ENCODE peak calls at places on chromosomes 4 and X, in six cellular contexts. Z is CD8-positive, alpha-beta T cell; K is astrocyte of the spinal cord; R is AG09309; M is NB4; U is coronary artery. Y is an unnamed sample.

GRCh38 chr4:182776376-182777058 is 140.7 kb downstream of the DCTD start:
- DNase-seq in K (peak; percentile 67), U (no peak), M (no peak), R (no peak), Z (no peak), Y (no peak)

GRCh38 chr4:187478292-187479205 is 517.0 kb upstream of the ZFP42 start:
- DNase-seq in U (peak; percentile 80), Z (no peak), R (peak; percentile 75), K (peak; percentile 95), M (no peak), Y (no peak)

GRCh38 chrX:54230440-54231148 is 47.5 kb upstream of the FAM120C start:
- DNase-seq in U (no peak), M (no peak), R (no peak), Z (no peak), K (no peak), Y (no peak)

GRCh38 chrX:48711162-48711928 is 14.8 kb downstream of the SUV39H1 start:
- DNase-seq in M (no peak), R (no peak), K (no peak), U (no peak), Z (no peak), Y (no peak)

GRCh38 chrX:21132686-21133393 is 241.4 kb upstream of the CNKSR2 start:
- DNase-seq in K (no peak), U (no peak), M (no peak), Z (no peak), R (no peak), Y (no peak)

GRCh38 chrX:68196939-68197791 is 236.1 kb downstream of the OPHN1 start:
- DNase-seq in Z (peak; percentile 10), R (no peak), M (peak; percentile 45), K (peak; percentile 54), U (no peak), Y (peak; percentile 8)

GRCh38 chrX:120751683-120752082 is 121.8 kb upstream of the C1GALT1C1 start:
- DNase-seq in K (no peak), Z (no peak), M (no peak), R (no peak), U (no peak), Y (no peak)

GRCh38 chr4:143335979-143336827 is 473 bp upstream of the GAB1 start:
- DNase-seq in Z (no peak), U (peak; percentile 93), K (peak; percentile 94), R (no peak), M (peak; percentile 53), Y (no peak)

GRCh38 chr4:101355767-101356702 is 8.7 kb upstream of the PPP3CA start:
- DNase-seq in M (peak; percentile 30), R (peak; percentile 46), K (peak; percentile 84), Z (no peak), U (no peak), Y (no peak)

GRCh38 chr4:85126991-85127591 is 160.6 kb upstream of the WDFY3 start:
- DNase-seq in U (no peak), R (no peak), K (no peak), M (no peak), Z (no peak), Y (no peak)

GRCh38 chr4:168551945-168552695 is 55.3 kb downstream of the PALLD start:
- DNase-seq in Z (no peak), R (no peak), M (peak; percentile 32), U (no peak), K (no peak), Y (no peak)

GRCh38 chr4:168757500-168757899 is 252.6 kb downstream of the CBR4 start:
- DNase-seq in M (no peak), U (no peak), K (no peak), Z (no peak), R (no peak), Y (no peak)

GRCh38 chr4:183201331-183201730 is 102.3 kb downstream of the WWC2 start:
- DNase-seq in U (no peak), M (no peak), R (peak; percentile 2), K (peak; percentile 51), Z (no peak), Y (no peak)

GRCh38 chr4:121898150-121898549 is 27.9 kb upstream of the BBS7 start:
- DNase-seq in R (no peak), M (peak; percentile 32), U (no peak), K (no peak), Z (peak; percentile 14), Y (no peak)

GRCh38 chrX:72366746-72367145 is 61.0 kb upstream of the CITED1 start:
- DNase-seq in R (no peak), M (no peak), U (no peak), K (no peak), Z (no peak), Y (no peak)

GRCh38 chr4:2937146-2937857 is 25.9 kb downstream of the NOP14 start:
- DNase-seq in U (peak; percentile 69), K (peak; percentile 26), M (peak; percentile 45), Z (no peak), R (no peak), Y (no peak)

GRCh38 chr4:10083331-10083769 is 33.2 kb downstream of the WDR1 start:
- DNase-seq in U (no peak), K (no peak), R (no peak), Z (no peak), M (no peak), Y (no peak)

GRCh38 chrX:23559975-23560374 is 107.3 kb upstream of the PRDX4 start:
- DNase-seq in U (no peak), Z (no peak), K (no peak), M (no peak), R (no peak), Y (no peak)
- TF ChIP-seq CTCF in U (no peak), Z (no peak), K (no peak), M (no peak), R (no peak), Y (no peak)

GRCh38 chrX:40090961-40091360 is 6.8 kb downstream of the BCOR start:
- DNase-seq in Z (no peak), K (no peak), M (no peak), R (no peak), U (no peak), Y (no peak)
- H3K4me3 ChIP-seq in Z (no peak overlapping the region), K (no peak overlapping the region), M (no peak overlapping the region), R (no peak overlapping the region), U (peak overlapping the region; percentile 67), Y (no peak overlapping the region)

DNA sequence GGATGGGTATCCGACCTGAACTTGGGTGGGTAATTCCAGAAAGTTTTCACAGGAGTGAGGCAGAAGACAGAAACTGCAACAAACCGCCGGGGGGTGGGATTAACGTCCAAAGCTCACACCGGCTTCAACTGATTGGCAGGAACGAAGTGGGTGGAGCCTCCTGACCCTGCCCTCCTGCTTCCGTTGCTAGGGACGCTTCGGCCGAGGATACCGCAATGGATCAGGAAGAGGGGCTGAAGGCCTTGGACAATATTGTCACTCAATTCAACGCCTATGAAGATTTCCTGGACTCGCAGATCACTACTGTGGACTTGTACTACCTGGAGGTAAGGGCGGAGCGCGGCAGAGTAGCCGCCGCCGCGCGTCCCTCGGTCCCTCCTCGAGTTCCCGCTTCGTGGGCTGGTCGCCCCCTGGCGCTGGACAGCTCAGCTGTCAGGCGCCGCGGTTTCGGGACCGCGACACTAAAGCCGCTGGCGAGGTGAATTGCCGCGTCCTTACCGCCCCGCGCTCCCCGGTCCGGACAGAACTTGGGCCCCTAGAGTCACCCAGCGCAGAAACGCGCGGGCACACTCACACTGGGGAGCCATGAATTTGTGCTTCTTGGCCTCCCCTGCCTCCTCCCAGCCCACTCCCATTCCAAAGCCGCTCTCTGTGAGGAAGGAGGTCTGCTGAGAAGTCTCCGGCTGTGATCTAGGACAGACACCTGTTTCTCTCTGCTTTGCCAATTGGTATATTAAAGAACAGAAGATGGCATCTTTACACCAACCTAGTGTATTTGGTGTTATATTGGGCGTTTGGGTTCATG is at the start of gene CFAP299:
- DNase-seq in K (peak; percentile 88), Z (peak; percentile 30), U (peak; percentile 75), R (peak; percentile 42), M (peak; percentile 90), Y (peak; percentile 56)
- TF ChIP-seq CTCF in K (peak; percentile 72), Z (no peak), U (no peak), R (peak; percentile 66), M (peak; percentile 45), Y (peak; percentile 27)

DNA sequence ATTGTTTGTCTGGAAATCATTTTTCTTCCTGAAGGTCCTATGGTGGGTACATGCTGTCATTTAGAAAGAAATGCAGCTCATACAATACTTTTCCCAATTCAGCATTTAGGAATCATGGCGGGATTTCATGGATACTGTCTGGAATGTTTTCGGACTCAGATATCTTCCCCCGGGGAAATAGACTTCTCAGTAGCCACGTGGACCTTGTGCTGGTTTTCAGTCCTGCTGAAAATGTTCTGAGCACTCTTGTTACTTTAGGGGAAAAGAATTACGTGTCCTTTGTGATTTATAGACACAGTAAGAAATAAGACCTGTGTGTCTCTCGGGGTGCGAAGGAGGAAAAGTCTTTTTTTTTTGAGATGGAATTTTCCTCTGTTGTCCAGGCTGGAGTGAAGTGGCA is 3.8 kb downstream of the CD99 start:
- DNase-seq in K (no peak), M (no peak), R (no peak), Z (no peak), U (no peak), Y (no peak)
- H3K4me3 ChIP-seq in K (no peak overlapping the region), M (no peak overlapping the region), R (no peak overlapping the region), Z (no peak overlapping the region), U (no peak overlapping the region), Y (peak overlapping the region; percentile 99)

GRCh38 chr4:11418610-11419009 is 10.1 kb downstream of the HS3ST1 start:
- DNase-seq in Z (peak; percentile 20), R (no peak), K (no peak), U (no peak), M (peak; percentile 57), Y (no peak)
- TF ChIP-seq CTCF in Z (no peak), R (no peak), K (peak; percentile 7), U (no peak), M (peak; percentile 45), Y (peak; percentile 41)

GRCh38 chrX:1212532-1212931 is at the start of gene CRLF2:
- DNase-seq in Z (peak; percentile 22), R (no peak), K (no peak), U (no peak), M (peak; percentile 89), Y (no peak)

GRCh38 chrX:1202251-1202650 is 10.2 kb downstream of the CRLF2 start:
- DNase-seq in U (no peak), R (no peak), M (no peak), Z (no peak), K (no peak), Y (no peak)

GRCh38 chrX:1205681-1206611 is 6.5 kb downstream of the CRLF2 start:
- DNase-seq in M (peak; percentile 56), Z (peak; percentile 29), U (no peak), R (peak; percentile 11), K (peak; percentile 62), Y (no peak)

GRCh38 chrX:1210844-1211243 is 1.6 kb downstream of the CRLF2 start:
- DNase-seq in R (no peak), M (no peak), Z (no peak), K (no peak), U (no peak), Y (no peak)

GRCh38 chrX:1207496-1208025 is 4.9 kb downstream of the CRLF2 start:
- DNase-seq in R (no peak), U (no peak), M (no peak), Z (no peak), K (no peak), Y (no peak)
- H3K4me3 ChIP-seq in R (no peak overlapping the region), U (no peak overlapping the region), M (no peak overlapping the region), Z (no peak overlapping the region), K (no peak overlapping the region), Y (no peak overlapping the region)